ENCODE peak calls at places on chromosomes 13 and 19, in four cellular contexts. J is NCI-H2029 treated with DMSO at 0.1 percent for 48 hours; U is NCI-H1694 treated with DMSO at 0.1 percent for 48 hours; Y is effector memory CD4-positive, alpha-beta T cell. M is an unnamed sample.

GRCh38 chr13:107644136-107644535 is 571.2 kb downstream of the LIG4 start:
- DNase-seq in J (no peak), U (no peak), Y (no peak), M (no peak)

GRCh38 chr19:15194938-15195337 is 5.9 kb downstream of the NOTCH3 start:
- DNase-seq in J (no peak), U (no peak), Y (no peak), M (no peak)

GRCh38 chr19:7625763-7626372 is 3.5 kb downstream of the XAB2 start:
- DNase-seq in J (no peak), U (no peak), Y (no peak), M (no peak)

GRCh38 chr19:4732680-4733114 is 9.1 kb upstream of the DPP9 start:
- DNase-seq in J (peak; percentile 61), U (no peak), Y (peak; percentile 15), M (no peak)

GRCh38 chr13:19864018-19864338 is 529 bp upstream of the ZMYM5 start:
- DNase-seq in J (no peak), U (peak; percentile 74), Y (peak; percentile 31), M (no peak)

GRCh38 chr19:54231077-54231931 is 8.5 kb upstream of the LILRB3 start:
- DNase-seq in J (peak; percentile 73), U (peak; percentile 38), Y (peak; percentile 77), M (peak; percentile 93)

GRCh38 chr13:20658451-20658850 is 45.0 kb upstream of the IL17D start:
- DNase-seq in J (no peak), U (no peak), Y (no peak), M (no peak)

GRCh38 chr19:44876930-44877530 is 14.0 kb upstream of the TOMM40 start:
- DNase-seq in J (peak; percentile 29), U (no peak), Y (no peak), M (peak; percentile 12)

GRCh38 chr19:31338069-31338767 is 11.0 kb downstream of the TSHZ3 start:
- DNase-seq in J (no peak), U (no peak), Y (no peak), M (no peak)

GRCh38 chr13:100423375-100423774 is 165.2 kb downstream of the GGACT start:
- DNase-seq in J (no peak), U (no peak), Y (no peak), M (no peak)

GRCh38 chr19:51394045-51394836 is 3.9 kb upstream of the C19orf84 start:
- DNase-seq in J (peak; percentile 19), U (no peak), Y (peak; percentile 74), M (peak; percentile 62)

GRCh38 chr19:6378036-6378435 is 2.3 kb upstream of the PSPN start:
- DNase-seq in J (no peak), U (no peak), Y (no peak), M (no peak)

GRCh38 chr13:36131215-36131930 is at the start of gene DCLK1:
- DNase-seq in J (no peak), U (no peak), Y (no peak), M (no peak)

GRCh38 chr13:46551410-46552301 is 1.3 kb upstream of the LRCH1 start:
- DNase-seq in J (peak; percentile 20), U (peak; percentile 36), Y (peak; percentile 16), M (peak; percentile 16)

GRCh38 chr19:45008554-45008953 is 7.3 kb downstream of the RELB start:
- DNase-seq in J (no peak), U (no peak), Y (no peak), M (no peak)

GRCh38 chr13:112668924-112669323 is 20.9 kb upstream of the ATP11A start:
- DNase-seq in J (no peak), U (no peak), Y (no peak), M (no peak)

GRCh38 chr19:16330368-16330801 is 5.8 kb downstream of the KLF2 start:
- DNase-seq in J (no peak), U (no peak), Y (peak; percentile 92), M (no peak)

GRCh38 chr19:2036424-2036823 is 14.6 kb downstream of the MKNK2 start:
- DNase-seq in J (no peak), U (no peak), Y (no peak), M (no peak)

GRCh38 chr13:30045916-30046704 is 195.7 kb upstream of the UBL3 start:
- DNase-seq in J (no peak), U (no peak), Y (no peak), M (no peak)

GRCh38 chr13:30805603-30806011 is 70.3 kb downstream of the ALOX5AP start:
- DNase-seq in J (no peak), U (no peak), Y (no peak), M (no peak)

GRCh38 chr19:28020631-28021315 is 1192.2 kb downstream of the UQCRFS1 start:
- DNase-seq in J (no peak), U (no peak), Y (no peak), M (no peak)

GRCh38 chr13:27997904-27998522 is 9.5 kb upstream of the URAD start:
- DNase-seq in J (no peak), U (peak; percentile 24), Y (no peak), M (no peak)

GRCh38 chr13:42553098-42554046 is 20.6 kb upstream of the TNFSF11 start:
- DNase-seq in J (no peak), U (no peak), Y (no peak), M (no peak)

GRCh38 chr13:21917046-21918010 is 246.5 kb downstream of the FGF9 start:
- DNase-seq in J (no peak), U (no peak), Y (no peak), M (no peak)

GRCh38 chr13:65460136-65460535 is 1770.0 kb downstream of the PCDH9 start:
- DNase-seq in J (no peak), U (no peak), Y (no peak), M (no peak)

GRCh38 chr13:26246154-26246553 is 7.8 kb upstream of the CDK8 start:
- DNase-seq in J (peak; percentile 26), U (no peak), Y (no peak), M (no peak)

GRCh38 chr19:39539165-39539518 is 819 bp downstream of the EID2 start:
- DNase-seq in J (no peak), U (peak; percentile 29), Y (no peak), M (no peak)

GRCh38 chr13:36834299-36834698 is 15.3 kb downstream of the RFXAP start:
- DNase-seq in J (no peak), U (no peak), Y (no peak), M (no peak)

GRCh38 chr13:113625965-113626661 is 31.9 kb downstream of the ATP4B start:
- DNase-seq in J (no peak), U (no peak), Y (no peak), M (no peak)

GRCh38 chr19:35352448-35353304 is 5.0 kb downstream of the FFAR1 start:
- DNase-seq in J (peak; percentile 45), U (peak; percentile 53), Y (peak; percentile 43), M (peak; percentile 28)

GRCh38 chr19:47509973-47510372 is 4.9 kb downstream of the NAPA start:
- DNase-seq in J (no peak), U (no peak), Y (no peak), M (no peak)

GRCh38 chr19:48798937-48799336 is 11.9 kb downstream of the BCAT2 start:
- DNase-seq in J (no peak), U (no peak), Y (no peak), M (no peak)

GRCh38 chr13:87089391-87089790 is 581.8 kb upstream of the SLITRK5 start:
- DNase-seq in J (no peak), U (no peak), Y (no peak), M (no peak)

GRCh38 chr13:109717686-109718085 is 68.7 kb downstream of the IRS2 start:
- DNase-seq in J (no peak), U (no peak), Y (no peak), M (no peak)

M was measured in NCI-H2107.